ENCODE peak calls at places on chromosomes 2 and 18, in eight cellular contexts. I is nephron progenitor cell, J is fibroblast of lung, D is dorsolateral prefrontal cortex, S is cardiac muscle cell, Y is omental fat pad, H is WTC11, X is psoas muscle. R is an unnamed sample.

GRCh38 chr2:231152800-231153557 is 28.1 kb upstream of the HTR2B start:
- DNase-seq in I (no peak), J (peak), D (no peak), S (peak), Y (no peak), H (no peak), X (no peak), R (no peak)

GRCh38 chr2:241842620-241843211 is 16.0 kb downstream of the PDCD1 start:
- DNase-seq in I (no peak), J (no peak), D (no peak), S (no peak), Y (no peak), H (no peak), X (peak), R (no peak)

GRCh38 chr18:54329787-54330186 is 27.9 kb downstream of the STARD6 start:
- DNase-seq in I (no peak), J (no peak), D (no peak), S (no peak), Y (no peak), H (no peak), X (no peak), R (no peak)

GRCh38 chr18:10784596-10785202 is 258.9 kb downstream of the NAPG start:
- DNase-seq in I (no peak), J (no peak), D (no peak), S (no peak), Y (no peak), H (no peak), X (no peak), R (no peak)

GRCh38 chr2:189088566-189089225 is 90.9 kb downstream of the COL5A2 start:
- DNase-seq in I (no peak), J (no peak), D (no peak), S (no peak), Y (no peak), H (no peak), X (no peak), R (no peak)

GRCh38 chr2:105794926-105795574 is 50.3 kb downstream of the NCK2 start:
- DNase-seq in I (no peak), J (no peak), D (no peak), S (no peak), Y (no peak), H (no peak), X (no peak), R (no peak)

GRCh38 chr2:176461098-176461497 is 191.9 kb downstream of the MTX2 start:
- DNase-seq in I (no peak), J (peak), D (no peak), S (peak), Y (no peak), H (no peak), X (no peak), R (no peak)

GRCh38 chr18:13441731-13442130 is 223.2 kb downstream of the LDLRAD4 start:
- DNase-seq in I (no peak), J (no peak), D (no peak), S (no peak), Y (no peak), H (no peak), X (peak), R (no peak)

GRCh38 chr2:109494351-109494750 is 119.4 kb downstream of the SEPTIN10 start:
- DNase-seq in I (no peak), J (no peak), D (no peak), S (no peak), Y (no peak), H (no peak), X (no peak), R (no peak)

GRCh38 chr2:206296128-206296527 is 21.7 kb downstream of the ZDBF2 start:
- DNase-seq in I (no peak), J (peak), D (no peak), S (peak), Y (no peak), H (no peak), X (no peak), R (no peak)

GRCh38 chr2:218282173-218282991 is 9.9 kb downstream of the TMBIM1 start:
- DNase-seq in I (no peak), J (peak), D (peak), S (no peak), Y (no peak), H (no peak), X (peak), R (no peak)

DNA sequence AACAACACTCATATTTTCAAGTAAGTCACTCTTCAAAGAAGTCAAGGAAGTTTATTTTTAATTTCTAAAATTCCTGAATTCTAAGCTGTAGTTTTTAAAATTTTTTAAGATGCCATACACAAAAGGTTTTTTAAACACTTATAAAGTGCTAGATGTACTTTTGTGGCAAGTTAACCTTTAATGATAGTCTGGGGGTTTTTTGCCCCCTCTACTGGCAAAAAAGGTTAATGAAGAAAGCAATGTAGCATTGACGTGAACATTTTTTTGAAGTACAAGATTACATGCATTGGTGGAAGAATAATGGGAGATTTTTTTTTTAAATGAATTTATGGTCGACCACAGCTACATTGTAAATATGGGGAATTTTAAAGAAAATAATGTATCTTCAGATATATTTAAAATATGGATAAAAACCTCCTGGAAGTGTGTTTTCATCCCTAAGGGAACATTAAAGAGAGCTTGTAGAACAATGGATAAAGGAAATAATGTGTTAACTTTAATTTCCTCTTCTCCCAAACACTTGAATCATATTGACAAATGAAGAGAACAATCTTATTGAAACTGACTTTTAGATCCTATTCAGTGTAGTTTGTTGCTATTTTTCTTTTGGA is 12.6 kb downstream of the ITPRID2 start:
- DNase-seq in I (peak), J (peak), D (no peak), S (peak), Y (no peak), H (no peak), X (no peak), R (peak)
- TF ChIP-seq CTCF in I (peak), J (peak), D (peak), S (peak), Y (no peak), H (peak), X (peak), R (peak)

DNA sequence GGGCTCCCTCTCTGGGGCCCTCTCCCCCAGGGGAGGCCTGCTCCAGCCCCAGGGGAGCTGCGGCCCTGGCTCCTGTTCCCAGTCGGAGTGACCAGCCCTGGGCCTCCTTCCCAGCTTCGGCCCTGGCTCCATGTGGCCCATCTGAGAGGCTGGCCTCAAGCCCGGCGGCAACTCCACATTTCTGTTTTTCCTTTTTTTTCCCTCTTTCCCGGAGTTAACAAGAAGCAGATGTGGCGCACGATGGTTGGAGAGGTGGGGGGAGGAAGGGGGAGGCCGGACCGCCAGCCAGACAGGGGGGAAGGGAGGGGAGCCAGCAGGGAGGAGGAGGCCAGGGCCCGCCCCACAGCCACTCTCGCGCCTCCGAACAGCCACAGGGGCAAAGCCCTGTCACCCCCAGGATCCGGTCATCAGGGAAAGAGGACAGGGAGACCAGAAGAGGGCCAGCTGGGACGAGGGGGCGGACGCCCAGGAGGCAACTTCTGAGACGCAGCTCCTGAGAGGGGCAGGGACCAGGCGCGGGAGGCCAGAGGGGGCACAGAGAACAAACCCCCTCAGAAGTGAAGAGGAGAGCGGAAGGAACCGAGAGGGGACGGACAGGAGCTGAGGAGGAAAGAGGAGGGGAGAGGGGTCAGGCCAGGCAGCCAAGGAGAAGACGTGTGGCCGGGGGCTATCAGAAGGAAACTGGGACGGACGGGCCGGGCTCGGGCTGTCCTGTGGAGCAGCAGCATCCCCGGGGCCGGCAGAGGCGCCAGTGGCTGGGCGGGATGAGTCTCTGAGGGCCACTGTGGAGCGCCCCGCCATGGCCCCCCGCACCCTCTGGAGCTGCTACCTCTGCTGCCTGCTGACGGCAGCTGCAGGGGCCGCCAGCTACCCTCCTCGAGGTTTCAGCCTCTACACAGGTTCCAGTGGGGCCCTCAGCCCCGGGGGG is at the start of gene EMILIN1:
- DNase-seq in I (peak), J (peak), D (peak), S (peak), Y (peak), H (no peak), X (peak), R (no peak)
- TF ChIP-seq CTCF in I (no peak), J (no peak), D (no peak), S (peak), Y (no peak), H (no peak), X (no peak), R (no peak)

DNA sequence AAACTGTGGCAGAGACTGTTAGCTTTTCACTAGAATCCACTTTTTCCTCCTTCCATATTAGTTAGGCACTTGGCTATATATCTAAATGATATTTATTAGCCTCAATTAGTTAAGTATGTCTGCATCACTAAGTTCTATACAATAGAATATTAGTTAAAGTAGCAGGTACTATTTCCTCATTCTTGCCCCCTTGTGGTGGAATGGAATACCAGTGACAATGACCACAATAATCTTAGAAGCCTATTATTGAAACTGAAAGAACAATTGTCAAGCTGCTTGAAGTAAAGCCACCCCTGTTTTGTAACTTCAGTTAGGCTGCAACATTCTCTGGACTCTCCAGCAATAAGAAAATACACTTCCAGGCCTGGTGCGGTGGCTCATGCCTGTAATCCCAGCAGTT is 476.3 kb upstream of the VWC2L start:
- DNase-seq in I (no peak), J (peak), D (no peak), S (peak), Y (no peak), H (no peak), X (no peak), R (peak)
- TF ChIP-seq CTCF in I (peak), J (no peak), D (no peak), S (peak), Y (no peak), H (peak), X (no peak), R (peak)

DNA sequence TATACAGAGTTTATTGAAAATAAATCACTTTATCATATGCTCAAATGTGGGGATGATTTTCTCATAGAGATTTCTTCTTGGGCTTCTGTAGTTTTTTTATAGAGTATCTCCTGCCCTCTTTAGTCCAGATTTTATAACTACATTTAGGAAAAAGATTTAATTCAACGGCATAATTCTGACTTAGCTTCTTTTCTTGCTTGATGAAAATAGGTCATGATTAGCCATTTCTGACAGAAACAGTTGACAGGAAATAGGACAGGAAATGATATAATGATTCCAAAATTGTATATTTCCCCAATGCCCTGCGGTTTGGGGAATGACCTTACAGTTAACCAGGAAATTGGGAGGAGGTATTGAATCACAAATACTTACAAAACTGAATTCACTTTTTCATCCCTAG is 1531.9 kb upstream of the ACVR2A start:
- DNase-seq in I (no peak), J (peak), D (no peak), S (peak), Y (no peak), H (no peak), X (no peak), R (no peak)
- TF ChIP-seq CTCF in I (no peak), J (no peak), D (peak), S (peak), Y (no peak), H (no peak), X (no peak), R (peak)

DNA sequence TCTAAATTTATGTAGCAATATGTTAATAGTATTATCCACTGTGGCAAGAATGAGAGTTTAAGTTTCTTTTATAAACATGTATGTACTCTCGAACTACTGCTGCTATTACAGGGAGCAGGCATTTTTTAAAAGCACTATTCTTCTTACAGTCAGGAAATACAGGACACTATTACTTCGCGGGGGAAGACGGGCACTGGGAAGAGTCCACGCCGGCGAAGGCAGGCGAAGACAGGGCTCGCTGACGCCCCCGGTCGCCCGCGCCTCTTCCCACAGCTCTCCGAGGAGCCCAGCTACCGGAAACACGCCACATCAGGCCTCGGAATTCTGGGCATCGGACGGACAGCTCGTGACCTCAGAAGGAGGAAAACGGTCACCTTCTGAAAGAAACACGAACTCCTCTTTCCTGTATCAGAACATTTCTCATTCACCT is 90.2 kb downstream of the FAM161A start:
- DNase-seq in I (peak), J (peak), D (no peak), S (peak), Y (peak), H (no peak), X (peak), R (peak)
- TF ChIP-seq CTCF in I (no peak), J (no peak), D (peak), S (peak), Y (no peak), H (no peak), X (no peak), R (no peak)

DNA sequence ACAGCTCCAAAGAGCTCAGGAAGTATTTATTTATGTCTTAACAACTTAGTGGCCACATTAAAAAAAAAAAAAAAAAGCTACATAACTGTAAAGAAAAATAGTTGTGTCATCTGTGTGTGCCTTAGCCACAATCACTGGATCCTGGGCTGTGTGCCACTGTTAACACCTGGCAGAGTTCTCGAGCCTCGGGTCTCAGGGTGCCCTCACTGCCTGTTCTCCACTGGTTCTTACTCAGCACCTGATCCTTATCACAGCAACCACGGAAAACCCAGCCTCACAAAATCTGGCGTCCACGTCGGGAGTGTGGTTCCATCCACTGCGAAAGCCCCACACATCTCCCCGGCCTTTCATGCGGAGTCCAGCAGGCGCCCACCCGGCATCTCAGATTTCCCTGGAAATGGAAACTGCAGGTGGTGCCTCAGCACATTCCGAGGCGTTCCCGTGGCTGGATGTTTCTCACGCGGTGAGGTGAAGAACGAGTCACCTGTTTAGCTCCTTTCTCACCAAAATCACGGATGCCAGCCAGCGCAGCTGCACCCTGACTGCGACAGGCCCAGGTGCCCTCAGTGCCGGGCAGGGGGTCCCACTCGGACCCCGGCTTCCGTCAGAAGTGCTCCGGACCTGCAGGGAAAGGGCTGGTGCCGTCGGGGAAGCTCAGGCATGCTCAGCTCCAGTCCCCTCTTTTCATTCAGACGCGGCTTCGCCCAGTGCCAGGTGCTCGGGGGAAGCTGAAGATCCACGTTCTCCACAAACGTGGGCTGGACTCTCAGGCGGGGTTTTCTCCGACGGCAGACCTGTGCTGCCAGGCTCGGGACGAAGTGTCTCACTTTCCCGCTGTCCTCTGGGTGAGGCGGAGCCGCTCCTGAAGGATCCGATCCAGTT is 198.7 kb upstream of the SALL3 start:
- DNase-seq in I (no peak), J (no peak), D (no peak), S (no peak), Y (no peak), H (no peak), X (no peak), R (no peak)
- TF ChIP-seq CTCF in I (no peak), J (no peak), D (no peak), S (no peak), Y (no peak), H (no peak), X (no peak), R (no peak)

GRCh38 chr2:19731515-19731914 is 170.3 kb downstream of the TTC32 start:
- DNase-seq in I (no peak), J (no peak), D (no peak), S (no peak), Y (no peak), H (no peak), X (no peak), R (no peak)

GRCh38 chr2:19728120-19728519 is 173.7 kb downstream of the TTC32 start:
- DNase-seq in I (no peak), J (no peak), D (no peak), S (no peak), Y (no peak), H (no peak), X (no peak), R (no peak)

GRCh38 chr2:19733390-19733789 is 168.4 kb downstream of the TTC32 start:
- DNase-seq in I (no peak), J (no peak), D (no peak), S (no peak), Y (no peak), H (no peak), X (no peak), R (no peak)

GRCh38 chr2:19732255-19732654 is 169.5 kb downstream of the TTC32 start:
- DNase-seq in I (no peak), J (no peak), D (no peak), S (no peak), Y (no peak), H (no peak), X (no peak), R (no peak)

GRCh38 chr2:19731040-19731439 is 170.7 kb downstream of the TTC32 start:
- DNase-seq in I (no peak), J (no peak), D (no peak), S (no peak), Y (no peak), H (no peak), X (no peak), R (no peak)
- TF ChIP-seq CTCF in I (no peak), J (no peak), D (no peak), S (no peak), Y (no peak), H (no peak), X (no peak), R (no peak)

R was measured in endothelial cell.